ENCODE peak calls at places on chromosomes 12 and 14, in four cellular contexts. S is CD4-positive, alpha-beta memory T cell; C is brain microvascular endothelial cell; Y is fibroblast of lung. N is an unnamed sample.

GRCh38 chr14:39467889-39468524 is 35.8 kb upstream of the FBXO33 start:
- DNase-seq in Y (peak; percentile 32), C (peak; percentile 57), S (no peak), N (peak; percentile 39)

GRCh38 chr12:122079038-122079531 is 529 bp downstream of the MLXIP start:
- DNase-seq in S (no peak), Y (no peak), C (no peak), N (peak; percentile 21)

GRCh38 chr12:12010277-12011031 is 60.3 kb upstream of the BCL2L14 start:
- DNase-seq in C (peak; percentile 44), S (peak; percentile 80), Y (peak; percentile 58), N (peak; percentile 75)

GRCh38 chr12:121796855-121797751 is 3.6 kb upstream of the RHOF start:
- DNase-seq in S (no peak), C (peak; percentile 68), Y (peak; percentile 89), N (peak; percentile 90)

GRCh38 chr12:2393016-2393415 is 340.2 kb downstream of the CACNA1C start:
- DNase-seq in S (no peak), Y (no peak), C (no peak), N (no peak)

GRCh38 chr12:3055712-3056467 is 21.3 kb upstream of the TSPAN9 start:
- DNase-seq in Y (no peak), C (no peak), S (no peak), N (no peak)

GRCh38 chr14:54642950-54643695 is 76.2 kb downstream of the SAMD4A start:
- DNase-seq in S (peak; percentile 26), C (no peak), Y (peak; percentile 67), N (peak; percentile 65)

GRCh38 chr12:104508752-104509446 is 52.2 kb downstream of the CHST11 start:
- DNase-seq in S (no peak), C (no peak), Y (no peak), N (no peak)

GRCh38 chr14:58846682-58847465 is 209.1 kb downstream of the DACT1 start:
- DNase-seq in S (no peak), C (no peak), Y (no peak), N (no peak)

GRCh38 chr14:100108840-100109593 is 43.8 kb downstream of the EVL start:
- DNase-seq in S (no peak), C (no peak), Y (peak; percentile 28), N (no peak)

DNA sequence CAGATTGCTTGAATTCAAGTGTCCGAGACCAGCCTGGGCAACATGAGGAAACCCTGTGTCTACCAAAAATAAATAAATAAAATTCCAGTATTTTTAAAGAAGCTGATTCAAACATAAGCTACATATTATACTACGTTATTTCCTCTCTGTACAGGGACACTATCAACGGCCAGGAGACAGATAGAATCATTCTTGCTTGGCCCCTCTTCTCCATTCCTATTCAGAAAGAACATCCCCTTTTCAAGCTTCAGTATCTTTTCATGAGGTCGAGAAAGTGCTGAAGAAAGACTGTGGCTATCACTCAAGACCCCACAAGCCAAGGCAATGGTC is 314 bp upstream of the DHRS7 start:
- DNase-seq in Y (no peak), C (no peak), S (no peak), N (no peak)
- H3K4me3 ChIP-seq in Y (peak overlapping the region; percentile 9), C (peak overlapping the region; percentile 85), S (peak overlapping the region; percentile 74), N (peak overlapping the region; percentile 95)

GRCh38 chr12:116693259-116694227 is 44.3 kb downstream of the SPRING1 start:
- DNase-seq in Y (no peak), S (no peak), C (no peak), N (no peak)
- H3K4me3 ChIP-seq in Y (no peak overlapping the region), S (no peak overlapping the region), C (peak overlapping the region; percentile 5), N (no peak overlapping the region)

GRCh38 chr14:91945776-91946305 is 1.7 kb downstream of the FBLN5 start:
- DNase-seq in S (no peak), C (no peak), Y (no peak), N (peak; percentile 10)
- H3K4me3 ChIP-seq in S (no peak overlapping the region), C (peak overlapping the region; percentile 56), Y (peak overlapping the region; percentile 70), N (peak overlapping the region; percentile 71)

DNA sequence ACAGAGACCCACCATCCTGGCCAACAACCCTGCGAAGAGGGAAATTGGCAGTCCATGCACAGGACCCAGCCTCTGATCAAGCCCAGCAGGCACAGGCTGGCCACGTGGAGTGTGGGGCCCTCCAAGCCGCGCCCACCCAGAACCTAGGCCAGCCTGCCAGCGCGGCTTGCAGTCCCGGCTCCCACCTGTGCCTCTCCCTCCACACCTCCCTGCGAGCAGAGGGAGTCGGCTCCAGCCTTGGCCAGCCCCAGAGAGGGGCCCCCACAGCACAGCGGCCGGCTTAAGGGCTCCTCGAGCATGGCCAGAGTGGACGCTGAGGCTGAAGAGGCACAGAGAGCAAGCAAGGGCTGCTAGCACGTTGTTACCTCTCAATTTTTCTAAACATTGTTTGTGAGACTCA is 373.4 kb downstream of the NELL2 start:
- DNase-seq in S (no peak), Y (no peak), C (no peak), N (no peak)
- H3K4me3 ChIP-seq in S (no peak overlapping the region), Y (no peak overlapping the region), C (no peak overlapping the region), N (no peak overlapping the region)

GRCh38 chr12:56591111-56591510 is 39.0 kb downstream of the BAZ2A start:
- DNase-seq in Y (no peak), C (no peak), S (no peak), N (no peak)
- H3K4me3 ChIP-seq in Y (no peak overlapping the region), C (no peak overlapping the region), S (no peak overlapping the region), N (no peak overlapping the region)

GRCh38 chr12:119177724-119178380 is 879 bp upstream of the HSPB8 start:
- DNase-seq in S (no peak), C (no peak), Y (no peak), N (no peak)

GRCh38 chr12:119178544-119179334 is at the start of gene HSPB8:
- DNase-seq in Y (peak; percentile 94), S (no peak), C (peak; percentile 84), N (peak; percentile 98)

GRCh38 chr12:119180380-119181040 is 1.8 kb downstream of the HSPB8 start:
- DNase-seq in S (no peak), Y (peak; percentile 85), C (peak; percentile 49), N (peak; percentile 72)

GRCh38 chr12:119181202-119181601 is 2.5 kb downstream of the HSPB8 start:
- DNase-seq in C (no peak), Y (no peak), S (no peak), N (no peak)

GRCh38 chr12:119179335-119180021 is 747 bp downstream of the HSPB8 start:
- DNase-seq in S (no peak), C (peak; percentile 73), Y (peak; percentile 49), N (peak; percentile 55)
- H3K4me3 ChIP-seq in S (no peak overlapping the region), C (peak overlapping the region; percentile 52), Y (peak overlapping the region; percentile 28), N (peak overlapping the region; percentile 60)

DNA sequence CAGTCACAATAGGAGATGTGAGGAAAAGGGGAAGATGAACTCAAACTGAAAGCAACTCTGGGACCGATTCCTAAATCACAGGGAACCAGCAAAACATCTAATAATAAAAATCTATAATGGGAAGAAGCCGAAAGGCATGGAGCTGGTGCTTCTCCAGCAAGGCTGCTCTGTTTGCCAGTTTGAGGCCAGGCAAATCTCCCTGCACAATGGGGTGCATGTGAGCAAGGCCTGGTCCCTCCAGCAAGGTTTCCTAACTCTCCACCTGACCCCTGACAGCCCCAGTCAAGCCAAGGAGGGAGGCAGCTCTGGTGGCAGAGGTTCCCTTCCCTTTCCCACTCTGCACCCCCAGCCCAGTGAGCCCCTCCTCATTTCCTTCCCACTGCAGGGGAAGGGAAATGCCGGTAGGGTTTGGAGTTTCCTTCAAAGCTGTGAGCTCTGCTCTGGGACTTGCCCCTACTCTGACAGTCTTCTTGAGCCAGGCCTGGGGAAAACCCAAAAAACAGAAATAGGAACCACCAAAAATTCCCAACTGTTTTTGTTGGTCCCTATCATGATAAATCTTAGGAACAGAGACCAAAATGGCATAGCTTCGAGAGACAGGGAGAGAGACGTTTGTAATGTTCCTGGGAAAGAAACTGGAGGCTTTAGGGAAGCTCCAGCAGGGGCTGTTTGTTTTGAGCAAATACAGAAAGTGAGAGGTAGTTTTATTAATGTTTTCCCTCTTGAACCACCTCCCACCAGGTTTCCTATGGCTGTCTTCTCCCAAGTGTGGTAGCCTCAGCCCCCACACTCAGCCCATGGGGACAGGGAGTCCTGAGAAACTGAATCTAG is 34.6 kb downstream of the FMNL3 start:
- DNase-seq in Y (no peak), C (no peak), S (no peak), N (no peak)
- H3K4me3 ChIP-seq in Y (no peak overlapping the region), C (no peak overlapping the region), S (peak overlapping the region; percentile 55), N (no peak overlapping the region)